ENCODE peak calls at places on chromosomes 6 and 20, in five cellular contexts. I is left lung, M is OCI-LY7, X is spleen, S is heart left ventricle. J is an unnamed sample.
A peak's percentile ranks its signal among the peaks of the same experiment; 100 is the strongest.

GRCh38 chr6:117781550-117781949 is 106.3 kb downstream of the NUS1 start:
- DNase-seq in I (no peak), M (no peak), X (no peak), S (no peak), J (no peak)

GRCh38 chr6:41336824-41337223 is 1.4 kb downstream of the NCR2 start:
- DNase-seq in I (no peak), M (no peak), X (no peak), S (no peak), J (no peak)

GRCh38 chr6:148179786-148180185 is 162.9 kb upstream of the SASH1 start:
- DNase-seq in I (no peak), M (no peak), X (no peak), S (no peak), J (no peak)

GRCh38 chr6:157763129-157763893 is 59.7 kb upstream of the SNX9 start:
- DNase-seq in I (peak; percentile 93), M (no peak), X (no peak), S (peak; percentile 45), J (peak; percentile 96)

GRCh38 chr6:31581511-31582229 is 554 bp downstream of the LTB start:
- DNase-seq in I (no peak), M (no peak), X (peak; percentile 85), S (peak; percentile 33), J (no peak)

GRCh38 chr6:2999621-3000455 is at the start of gene NQO2:
- DNase-seq in I (peak; percentile 95), M (peak; percentile 88), X (peak; percentile 98), S (peak; percentile 96), J (peak; percentile 97)

GRCh38 chr20:51500311-51500710 is 42.2 kb downstream of the NFATC2 start:
- DNase-seq in I (no peak), M (peak; percentile 13), X (peak; percentile 72), S (no peak), J (no peak)

GRCh38 chr20:57390604-57391438 is at the start of gene RBM38:
- DNase-seq in I (peak; percentile 73), M (peak; percentile 94), X (peak; percentile 95), S (peak; percentile 80), J (peak; percentile 85)

GRCh38 chr20:50628326-50628725 is 63.0 kb downstream of the RIPOR3 start:
- DNase-seq in I (no peak), M (peak; percentile 53), X (no peak), S (no peak), J (no peak)

GRCh38 chr20:34312544-34313217 is 9.5 kb upstream of the AHCY start:
- DNase-seq in I (peak; percentile 88), M (peak; percentile 93), X (peak; percentile 95), S (peak; percentile 86), J (peak; percentile 95)

GRCh38 chr6:85923013-85923430 is 280.3 kb upstream of the SYNCRIP start:
- DNase-seq in I (no peak), M (peak; percentile 44), X (no peak), S (no peak), J (no peak)

GRCh38 chr6:166553563-166554271 is 32.8 kb downstream of the RAMACL start:
- DNase-seq in I (no peak), M (no peak), X (no peak), S (peak; percentile 40), J (no peak)

GRCh38 chr6:34934516-34934915 is 45.5 kb downstream of the ANKS1A start:
- DNase-seq in I (peak; percentile 48), M (no peak), X (no peak), S (peak; percentile 85), J (no peak)

GRCh38 chr6:36124881-36125280 is 5.4 kb upstream of the MAPK13 start:
- DNase-seq in I (peak; percentile 71), M (no peak), X (no peak), S (no peak), J (no peak)

GRCh38 chr20:37327748-37328147 is 18.2 kb upstream of the SRC start:
- DNase-seq in I (peak; percentile 68), M (no peak), X (peak; percentile 47), S (peak; percentile 44), J (peak; percentile 38)

GRCh38 chr6:119476554-119476953 is 127.0 kb upstream of the MAN1A1 start:
- DNase-seq in I (no peak), M (no peak), X (no peak), S (no peak), J (no peak)

GRCh38 chr6:111606620-111607115 is 990 bp upstream of the TRAF3IP2 start:
- DNase-seq in I (no peak), M (peak; percentile 29), X (no peak), S (no peak), J (no peak)

GRCh38 chr20:5662769-5663168 is 87.4 kb upstream of the SHLD1 start:
- DNase-seq in I (no peak), M (no peak), X (no peak), S (no peak), J (no peak)

GRCh38 chr20:5658897-5659296 is 91.3 kb upstream of the SHLD1 start:
- DNase-seq in I (peak; percentile 74), M (peak; percentile 92), X (peak; percentile 82), S (peak; percentile 53), J (peak; percentile 86)

GRCh38 chr20:5657190-5657872 is 92.9 kb upstream of the SHLD1 start:
- DNase-seq in I (peak; percentile 52), M (no peak), X (no peak), S (peak; percentile 32), J (peak; percentile 56)

GRCh38 chr20:5657873-5658200 is 92.4 kb upstream of the SHLD1 start:
- DNase-seq in I (no peak), M (no peak), X (no peak), S (no peak), J (no peak)

DNA sequence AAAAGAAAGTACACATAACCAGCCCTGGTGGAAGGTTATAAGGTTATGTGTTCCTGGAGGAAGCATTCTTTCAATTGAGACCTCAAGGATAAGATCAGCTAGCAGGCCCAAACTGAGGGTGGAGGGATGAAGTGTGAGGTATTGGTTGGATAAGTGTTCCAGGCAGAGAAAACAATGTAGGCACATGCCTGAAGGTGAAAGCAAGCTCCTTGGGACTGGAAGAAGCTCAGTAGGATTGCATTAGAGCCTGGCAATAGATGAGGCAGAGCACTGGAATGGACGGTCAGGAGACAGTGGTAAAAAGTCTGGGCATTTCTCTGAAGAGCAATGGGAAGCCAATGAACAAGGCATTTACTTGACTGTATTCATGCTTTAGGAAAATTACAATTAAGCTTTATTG is 89.9 kb upstream of the SHLD1 start:
- DNase-seq in I (no peak), M (no peak), X (no peak), S (no peak), J (no peak)
- H3K27ac ChIP-seq in I (no peak overlapping the region), M (peak overlapping the region; percentile 88), X (peak overlapping the region; percentile 25), S (no peak overlapping the region), J (no peak overlapping the region)

GRCh38 chr20:61517419-61517818 is 265.4 kb downstream of the CDH4 start:
- DNase-seq in I (no peak), M (no peak), X (peak; percentile 39), S (no peak), J (no peak)

GRCh38 chr20:61520076-61520639 is 268.1 kb downstream of the CDH4 start:
- DNase-seq in I (no peak), M (no peak), X (peak; percentile 30), S (no peak), J (no peak)

GRCh38 chr20:61520761-61521460 is 268.9 kb downstream of the CDH4 start:
- DNase-seq in I (no peak), M (no peak), X (peak; percentile 27), S (no peak), J (no peak)

GRCh38 chr20:61518424-61518951 is 266.4 kb downstream of the CDH4 start:
- DNase-seq in I (no peak), M (no peak), X (no peak), S (no peak), J (no peak)

DNA sequence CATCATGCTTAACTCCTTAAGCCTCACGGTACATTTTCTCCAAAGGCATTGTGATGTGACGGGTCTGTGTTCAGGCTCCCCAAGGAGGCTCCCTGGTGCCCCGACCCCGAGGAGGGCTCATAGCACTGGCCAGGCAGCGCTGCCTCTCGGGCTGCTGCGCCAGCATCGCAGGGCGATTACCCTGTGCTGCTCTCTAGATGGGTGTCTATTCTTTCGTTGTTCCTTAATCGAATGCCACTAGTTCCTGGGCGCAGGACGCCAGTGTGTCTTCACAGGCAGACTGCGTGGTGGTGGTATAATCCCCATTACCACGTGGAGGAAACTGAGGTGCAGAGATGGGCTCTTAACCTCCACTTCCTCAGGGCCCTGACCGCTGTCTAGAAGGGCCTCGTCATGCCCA is 267.4 kb downstream of the CDH4 start:
- DNase-seq in I (no peak), M (no peak), X (peak; percentile 63), S (no peak), J (no peak)
- H3K27ac ChIP-seq in I (no peak overlapping the region), M (no peak overlapping the region), X (no peak overlapping the region), S (no peak overlapping the region), J (no peak overlapping the region)

GRCh38 chr6:75621846-75622245 is 20.2 kb downstream of the SENP6 start:
- DNase-seq in I (no peak), M (no peak), X (no peak), S (no peak), J (no peak)

GRCh38 chr6:75624335-75624734 is 22.7 kb downstream of the SENP6 start:
- DNase-seq in I (no peak), M (no peak), X (no peak), S (no peak), J (no peak)

GRCh38 chr6:75619230-75619899 is 17.7 kb downstream of the SENP6 start:
- DNase-seq in I (no peak), M (no peak), X (no peak), S (no peak), J (no peak)

GRCh38 chr6:75618437-75618836 is 16.8 kb downstream of the SENP6 start:
- DNase-seq in I (no peak), M (no peak), X (no peak), S (no peak), J (no peak)

DNA sequence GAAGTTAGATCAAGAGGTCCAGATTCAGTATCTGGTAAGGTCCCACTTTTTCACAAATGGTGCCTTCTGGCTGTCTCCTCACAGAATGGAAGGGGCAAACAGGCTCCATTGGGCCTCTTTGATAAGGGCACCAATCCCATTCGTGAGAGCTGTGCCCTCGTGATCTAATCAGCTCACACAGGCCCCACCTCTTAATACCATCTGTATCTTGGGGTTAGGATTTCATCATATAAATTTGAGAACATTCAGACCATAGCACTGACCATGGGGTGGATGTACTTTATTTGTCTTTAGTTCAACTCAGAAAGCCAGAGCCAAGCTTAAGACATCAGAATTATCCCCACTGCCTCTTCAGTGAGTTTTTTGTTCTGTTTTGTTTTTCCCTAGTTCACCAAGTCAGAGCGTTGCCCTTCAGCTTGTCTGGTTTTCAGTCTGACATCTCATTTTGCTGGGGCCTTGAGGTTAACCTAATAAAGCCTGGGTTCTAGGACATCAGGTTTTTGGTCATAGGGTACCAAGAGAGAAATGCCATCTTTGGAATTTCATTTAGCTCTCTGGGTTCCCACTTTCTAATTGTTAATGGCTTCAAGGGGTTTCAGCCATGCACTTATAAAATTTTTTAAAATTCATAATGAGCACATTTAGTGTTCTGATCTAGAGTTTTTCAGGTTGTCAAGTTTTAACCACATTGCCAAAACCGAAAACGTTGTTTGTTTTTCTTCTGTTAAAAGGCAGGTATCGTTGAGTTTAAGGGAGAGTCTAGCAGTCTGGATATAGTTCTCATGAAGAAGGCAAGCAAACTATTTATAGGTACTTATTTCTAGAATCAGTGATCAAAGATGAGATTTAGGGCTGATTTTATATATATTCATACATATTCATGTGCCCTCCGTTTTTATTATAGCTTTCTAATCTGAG is 19.0 kb downstream of the SENP6 start:
- DNase-seq in I (no peak), M (no peak), X (no peak), S (no peak), J (no peak)
- H3K27ac ChIP-seq in I (no peak overlapping the region), M (no peak overlapping the region), X (no peak overlapping the region), S (peak overlapping the region; percentile 52), J (no peak overlapping the region)

DNA sequence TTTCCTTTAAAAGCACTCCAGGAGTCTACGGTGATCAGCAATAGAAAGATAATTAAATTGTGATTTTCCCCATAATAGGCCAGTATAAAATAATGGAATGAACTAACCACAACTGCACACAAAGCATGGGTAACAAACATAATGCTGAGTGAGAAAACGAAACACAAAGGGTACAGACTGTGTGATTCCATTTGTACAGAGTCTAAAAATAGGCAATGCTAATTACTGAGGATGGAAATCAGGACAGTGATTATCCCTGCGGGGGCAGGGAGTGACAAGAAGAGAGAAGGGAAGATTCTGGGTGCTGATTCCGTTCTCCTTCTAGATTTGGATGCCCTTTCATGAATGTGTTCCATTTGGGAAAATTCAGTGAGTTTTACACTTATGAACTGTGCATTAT is 478.1 kb downstream of the PREX1 start:
- DNase-seq in I (no peak), M (no peak), X (no peak), S (no peak), J (no peak)
- H3K27ac ChIP-seq in I (no peak overlapping the region), M (no peak overlapping the region), X (no peak overlapping the region), S (no peak overlapping the region), J (no peak overlapping the region)